ENCODE peak calls at places on chromosome 3, in eight cellular contexts. O is psoas muscle; W is AG10803; P is cardiac fibroblast; R is tibial artery; B is fibroblast of the aortic adventitia; X is activated CD4-positive, alpha-beta T cell treated with anti-CD3 and anti-CD28 coated beads for 36 hours; K is left ventricle myocardium inferior. Q is an unnamed sample.

GRCh38 chr3:127604035-127604434 is 5.8 kb downstream of the MCM2 start:
- DNase-seq in X (no peak), K (no peak), O (peak), P (no peak), R (no peak), W (no peak), B (no peak), Q (no peak)

GRCh38 chr3:72702390-72702789 is 145.9 kb downstream of the SHQ1 start:
- DNase-seq in X (no peak), R (no peak), B (no peak), P (no peak), K (peak), O (no peak), W (no peak), Q (no peak)

GRCh38 chr3:32451049-32451659 is 51.5 kb downstream of the CMTM6 start:
- DNase-seq in W (no peak), K (no peak), X (no peak), B (no peak), R (no peak), P (no peak), O (no peak), Q (no peak)

GRCh38 chr3:31102196-31102879 is 207.9 kb upstream of the GADL1 start:
- DNase-seq in K (no peak), W (no peak), O (no peak), X (peak), P (no peak), R (no peak), B (no peak), Q (no peak)

GRCh38 chr3:120907659-120908029 is 361 bp upstream of the STXBP5L start:
- DNase-seq in B (no peak), K (no peak), X (no peak), P (no peak), R (no peak), O (no peak), W (no peak), Q (no peak)

GRCh38 chr3:17038141-17038540 is 153.4 kb downstream of the PLCL2 start:
- DNase-seq in P (no peak), B (no peak), W (no peak), X (no peak), R (no peak), O (no peak), K (no peak), Q (no peak)

GRCh38 chr3:190862209-190863118 is at the start of gene GMNC:
- DNase-seq in X (peak), R (peak), W (peak), P (peak), K (peak), B (peak), O (peak), Q (peak)

GRCh38 chr3:127458698-127459097 is 131.8 kb downstream of the TPRA1 start:
- DNase-seq in O (peak), P (no peak), B (no peak), K (no peak), W (no peak), X (peak), R (no peak), Q (no peak)

GRCh38 chr3:38834110-38834509 is 18.1 kb upstream of the SCN10A start:
- DNase-seq in O (peak), P (peak), W (peak), B (peak), X (peak), K (peak), R (peak), Q (peak)

GRCh38 chr3:96776818-96777217 is 37.6 kb upstream of the EPHA6 start:
- DNase-seq in B (no peak), R (no peak), W (no peak), P (no peak), X (no peak), K (no peak), O (no peak), Q (no peak)

GRCh38 chr3:135766113-135766512 is 199.4 kb upstream of the PPP2R3A start:
- DNase-seq in O (no peak), B (no peak), R (no peak), W (no peak), X (no peak), K (no peak), P (no peak), Q (no peak)

GRCh38 chr3:54212723-54213122 is 90.4 kb downstream of the CACNA2D3 start:
- DNase-seq in W (no peak), O (no peak), R (no peak), X (no peak), B (no peak), P (no peak), K (no peak), Q (no peak)

GRCh38 chr3:153599685-153600084 is 437.7 kb downstream of the RAP2B start:
- DNase-seq in O (no peak), K (no peak), X (no peak), R (peak), P (peak), W (peak), B (peak), Q (no peak)

Q was measured in BE2C.